ENCODE peak calls at places on chromosomes 16 and 17, in four cellular contexts. H is IMR-90, Y is mesenchymal stem cell, R is H9. W is an unnamed sample. For H3K79me1, the result is how much of the 10 kb centered on the place peaks cover.

GRCh38 chr16:50114357-50115129 is 38.6 kb upstream of the TENT4B start:
- DNase-seq in Y (no peak), H (no peak), R (peak), W (no peak)

GRCh38 chr17:61353211-61353610 is 46.4 kb upstream of the TBX2 start:
- DNase-seq in R (no peak), Y (no peak), H (no peak), W (no peak)

GRCh38 chr16:1458977-1459341 is 14.6 kb upstream of the CCDC154 start:
- DNase-seq in R (no peak), H (no peak), Y (no peak), W (peak)

GRCh38 chr17:1078062-1078711 is 81.3 kb downstream of the TIMM22 start:
- DNase-seq in R (no peak), Y (no peak), H (no peak), W (peak)

GRCh38 chr17:78127888-78128615 is 503 bp downstream of the TMC6 start:
- DNase-seq in R (no peak), H (no peak), Y (peak), W (no peak)

GRCh38 chr16:64893386-64893785 is 228.5 kb downstream of the CDH11 start:
- DNase-seq in Y (peak), H (peak), R (no peak), W (no peak)

GRCh38 chr17:10812674-10813073 is 8.8 kb upstream of the TMEM238L start:
- DNase-seq in R (no peak), Y (no peak), H (no peak), W (no peak)

GRCh38 chr17:78789663-78790181 is 7.6 kb upstream of the CYTH1 start:
- DNase-seq in H (peak), R (no peak), Y (peak), W (no peak)

GRCh38 chr17:16486373-16487250 is 5.4 kb downstream of the LRRC75A start:
- DNase-seq in R (peak), Y (peak), H (peak), W (no peak)

GRCh38 chr16:57622361-57623250 is 5.8 kb upstream of the ADGRG1 start:
- DNase-seq in R (no peak), H (no peak), Y (no peak), W (no peak)
- H3K79me1 ChIP-seq in R (under half), H (under half), Y (under half), W (under half)

GRCh38 chr17:2396568-2397246 is 4.2 kb downstream of the MNT start:
- DNase-seq in Y (peak), H (peak), R (peak), W (peak)
- H3K79me1 ChIP-seq in Y (under half), H (half or more), R (under half), W (under half)

DNA sequence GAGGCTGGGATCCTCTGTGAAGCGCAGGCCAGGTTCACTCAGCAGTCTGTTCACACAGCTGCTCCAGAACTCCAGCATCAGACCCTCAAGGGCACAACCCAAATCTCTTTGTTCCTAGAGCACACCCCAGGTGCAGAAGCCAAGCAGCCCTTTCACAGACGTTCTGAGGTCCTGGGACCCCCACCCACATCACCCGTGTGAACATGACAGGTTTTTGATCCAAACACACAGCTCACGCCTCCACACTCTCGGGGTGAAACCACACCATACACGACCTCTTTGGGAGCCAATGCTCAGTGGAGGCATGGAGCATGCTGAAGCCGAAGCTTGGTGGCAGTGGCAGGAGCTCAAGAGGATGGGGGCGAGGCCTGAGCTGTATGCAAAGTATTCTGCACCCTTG is 97.4 kb downstream of the ZNF778 start:
- DNase-seq in Y (no peak), H (no peak), R (no peak), W (no peak)
- H3K79me1 ChIP-seq in Y (under half), H (half or more), R (under half), W (under half)

GRCh38 chr17:40548491-40548981 is 16.7 kb downstream of the CCR7 start:
- DNase-seq in R (peak), Y (no peak), H (no peak), W (no peak)

GRCh38 chr17:40551874-40552768 is 13.2 kb downstream of the CCR7 start:
- DNase-seq in R (peak), Y (peak), H (peak), W (no peak)

GRCh38 chr17:40548982-40549680 is 16.1 kb downstream of the CCR7 start:
- DNase-seq in Y (peak), R (peak), H (peak), W (no peak)

GRCh38 chr17:40551091-40551873 is 14.0 kb downstream of the CCR7 start:
- DNase-seq in H (peak), R (no peak), Y (peak), W (no peak)

GRCh38 chr17:40550608-40551007 is 14.7 kb downstream of the CCR7 start:
- DNase-seq in Y (peak), H (peak), R (no peak), W (no peak)
- H3K79me1 ChIP-seq in Y (under half), H (half or more), R (under half), W (under half)

GRCh38 chr16:81544261-81544660 is 99.7 kb downstream of the CMIP start:
- DNase-seq in R (no peak), Y (no peak), H (no peak), W (no peak)
- H3K79me1 ChIP-seq in R (under half), Y (half or more), H (half or more), W (half or more)